ENCODE peak calls at places on chromosomes 16 and 17, in four cellular contexts. P, V, C and G are unnamed samples.

GRCh38 chr17:52027620-52028019 is 130.9 kb downstream of the CA10 start:
- DNase-seq in V (no peak), C (no peak), P (no peak), G (no peak)

GRCh38 chr16:84911490-84912216 is 91.9 kb downstream of the CRISPLD2 start:
- DNase-seq in C (no peak), P (no peak), V (peak; percentile 78), G (no peak)

GRCh38 chr17:17103160-17103559 is 60.9 kb downstream of the MPRIP start:
- DNase-seq in V (no peak), C (no peak), P (no peak), G (no peak)

GRCh38 chr16:73043828-73044493 is 4.0 kb downstream of the ZFHX3 start:
- DNase-seq in C (no peak), V (no peak), P (no peak), G (no peak)

GRCh38 chr16:19766988-19767387 is 48.9 kb downstream of the IQCK start:
- DNase-seq in C (no peak), P (no peak), V (no peak), G (no peak)

GRCh38 chr16:1413684-1414531 is 596 bp downstream of the UNKL start:
- DNase-seq in P (peak; percentile 67), V (peak; percentile 94), C (no peak), G (no peak)

GRCh38 chr16:1768061-1768766 is 3.1 kb downstream of the NME3 start:
- DNase-seq in C (no peak), V (peak; percentile 78), P (no peak), G (no peak)

GRCh38 chr16:48498761-48499600 is 111.0 kb downstream of the N4BP1 start:
- DNase-seq in V (peak; percentile 30), P (peak; percentile 44), C (peak; percentile 42), G (peak; percentile 36)

GRCh38 chr16:22373662-22374310 is 633 bp downstream of the CDR2 start:
- DNase-seq in P (peak; percentile 52), C (peak; percentile 27), V (peak; percentile 88), G (peak; percentile 11)

GRCh38 chr16:72626623-72627022 is 421.3 kb downstream of the ZFHX3 start:
- DNase-seq in V (no peak), C (no peak), P (no peak), G (no peak)

GRCh38 chr17:82463391-82463790 is 4.8 kb downstream of the NARF start:
- DNase-seq in C (no peak), V (no peak), P (no peak), G (no peak)

GRCh38 chr16:87895641-87896141 is 26.4 kb upstream of the SLC7A5 start:
- DNase-seq in V (no peak), C (no peak), P (peak; percentile 34), G (no peak)

GRCh38 chr16:57610611-57611010 is 17.8 kb upstream of the ADGRG1 start:
- DNase-seq in V (peak; percentile 49), P (no peak), C (no peak), G (no peak)

GRCh38 chr17:64687959-64688358 is 25.9 kb upstream of the SMURF2 start:
- DNase-seq in P (no peak), V (no peak), C (no peak), G (no peak)

GRCh38 chr17:41540921-41541625 is 13.0 kb upstream of the KRT19 start:
- DNase-seq in P (no peak), C (no peak), V (peak; percentile 35), G (no peak)
- TF ChIP-seq CTCF in P (no peak), C (no peak), V (no peak), G (no peak)

GRCh38 chr16:50273888-50274770 is 7.8 kb downstream of the ADCY7 start:
- DNase-seq in C (no peak), V (peak; percentile 93), P (peak; percentile 60), G (peak; percentile 14)
- H3K4me3 ChIP-seq in C (peak overlapping the region; percentile 11), V (peak overlapping the region; percentile 27), P (peak overlapping the region; percentile 23), G (no peak overlapping the region)

DNA sequence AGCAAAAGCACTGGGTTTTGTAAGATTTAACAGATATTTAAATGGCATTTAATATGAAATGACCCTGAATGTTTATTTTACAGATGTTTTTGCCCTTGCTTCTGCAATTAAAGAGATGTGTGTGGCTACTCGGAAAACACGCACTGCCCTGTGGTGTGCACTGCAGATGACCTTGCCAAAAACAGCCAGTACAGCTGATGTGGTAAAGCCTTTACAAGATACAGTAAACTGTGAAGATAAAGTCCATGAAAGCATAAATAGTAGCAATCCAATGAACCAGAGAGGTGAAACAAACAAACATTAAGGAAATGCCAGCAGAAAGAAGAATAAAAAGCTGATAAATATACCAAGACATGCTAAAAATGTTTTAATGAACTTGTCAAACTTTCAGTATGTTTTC is 15.7 kb downstream of the CCDC43 start:
- DNase-seq in C (no peak), V (no peak), P (no peak), G (no peak)
- TF ChIP-seq POLR2A in C (no peak), V (no peak), P (no peak), G (no peak)

DNA sequence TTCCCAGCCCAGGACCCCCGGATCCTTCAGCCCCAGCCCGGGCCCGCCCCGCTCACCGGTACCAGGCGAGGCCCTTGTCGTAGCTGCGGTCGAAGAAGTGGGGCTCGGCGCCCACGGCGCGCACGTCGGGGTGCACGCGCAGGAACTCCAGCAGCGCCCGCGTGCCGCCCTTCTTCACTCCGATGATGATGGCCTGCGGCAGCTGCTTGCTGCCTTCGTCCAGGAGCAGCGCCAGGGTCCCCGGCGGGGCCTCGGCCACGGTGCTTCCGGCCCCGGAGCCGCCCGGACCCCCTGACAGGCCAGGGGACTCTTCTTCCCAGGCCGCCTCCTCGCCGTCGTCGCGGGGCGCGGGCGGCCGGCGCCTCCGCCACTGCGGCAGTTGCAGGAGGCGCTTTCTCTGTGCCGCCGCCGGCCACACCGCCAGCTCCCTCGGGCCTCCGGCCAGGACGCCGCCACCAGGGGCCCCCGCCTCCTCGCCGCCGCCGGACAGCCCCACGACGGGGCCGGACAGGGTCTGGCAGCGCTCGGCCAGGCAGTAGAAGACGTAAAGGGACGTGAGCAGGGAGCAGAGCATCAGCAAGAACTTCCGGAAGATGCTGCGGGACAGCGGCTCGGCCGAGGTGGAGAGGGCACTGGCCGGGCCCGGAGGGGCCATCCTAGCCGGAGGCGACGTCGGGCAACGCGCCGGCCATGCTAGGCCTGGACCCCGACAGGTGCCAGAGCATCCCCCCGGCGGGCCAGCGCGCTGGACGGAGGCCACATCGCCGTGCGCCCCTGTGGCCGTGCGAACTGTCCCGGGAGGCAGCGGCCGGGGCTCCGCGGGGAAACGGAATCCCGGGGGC is 1.0 kb downstream of the HS3ST3A1 start:
- DNase-seq in P (no peak), C (no peak), V (no peak), G (no peak)
- TF ChIP-seq CTCF in P (no peak), C (no peak), V (no peak), G (no peak)

DNA sequence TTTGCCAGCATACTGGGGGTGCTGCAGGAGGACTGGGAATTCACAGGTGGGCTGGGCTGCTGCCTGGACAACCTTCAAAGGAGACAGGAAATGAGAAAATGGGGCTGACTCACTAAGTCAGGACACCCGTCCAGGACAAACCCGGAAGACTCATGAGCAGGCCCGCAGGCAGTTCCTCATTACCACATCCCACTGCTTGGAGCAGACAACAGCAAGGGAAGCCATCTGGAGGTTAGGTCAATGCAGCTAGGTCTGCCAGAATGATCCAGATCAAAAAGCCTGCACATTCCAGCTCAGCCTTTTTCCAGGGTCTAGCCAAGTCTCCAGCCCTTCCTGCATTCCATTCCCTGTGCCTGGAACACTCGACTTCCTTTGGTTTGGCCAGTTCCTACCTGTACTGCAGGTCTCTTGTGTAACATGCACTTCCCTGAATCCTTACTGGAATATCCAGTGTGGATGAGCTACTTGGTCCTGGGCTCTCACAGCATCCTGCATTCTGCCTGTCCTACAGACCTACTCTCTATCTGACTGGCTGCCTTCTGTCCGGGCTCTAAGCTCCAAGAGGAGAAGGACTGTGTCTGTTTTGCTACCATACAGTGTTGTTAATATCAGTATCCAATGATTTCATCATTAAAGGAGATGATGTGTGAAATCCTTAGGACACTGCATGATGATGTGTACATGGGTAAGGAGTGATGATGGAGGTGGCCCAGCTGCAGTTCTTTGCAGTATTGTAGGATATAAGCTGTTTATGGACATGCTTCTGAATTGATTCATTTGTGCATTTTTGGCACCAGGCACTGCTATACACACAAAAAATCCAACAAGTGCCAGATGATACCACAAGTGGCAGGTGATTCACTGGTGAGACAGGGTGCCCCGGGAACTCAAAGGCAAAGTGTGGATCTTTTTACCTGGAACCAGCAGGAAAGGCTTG is 536.7 kb upstream of the CDH11 start:
- DNase-seq in P (no peak), C (no peak), V (no peak), G (no peak)
- H3K4me3 ChIP-seq in P (no peak overlapping the region), C (no peak overlapping the region), V (no peak overlapping the region), G (no peak overlapping the region)

GRCh38 chr17:78132086-78132676 is 1.6 kb downstream of the TMC8 start:
- DNase-seq in P (peak; percentile 83), C (no peak), V (peak; percentile 97), G (no peak)
- TF ChIP-seq POLR2A in P (no peak), C (no peak), V (no peak), G (no peak)

GRCh38 chr17:46922804-46923635 is at the start of gene GOSR2:
- DNase-seq in C (peak; percentile 57), P (peak; percentile 89), V (peak; percentile 97), G (peak; percentile 70)
- TF ChIP-seq CTCF in C (no peak), P (no peak), V (peak; percentile 28), G (peak; percentile 9)

GRCh38 chr17:1474402-1475189 is 17.9 kb downstream of the MYO1C start:
- DNase-seq in V (no peak), C (no peak), P (no peak), G (no peak)
- H3K4me3 ChIP-seq in V (no peak overlapping the region), C (no peak overlapping the region), P (no peak overlapping the region), G (no peak overlapping the region)

GRCh38 chr17:75318615-75319222 is 29.5 kb upstream of the SLC25A19 start:
- DNase-seq in V (peak; percentile 71), P (no peak), C (no peak), G (no peak)
- TF ChIP-seq POLR2A in V (no peak), P (no peak), C (no peak), G (no peak)